ENCODE peak calls at places on chromosome 21, in four cellular contexts. Y is GF-D8, T is HTR-8/SVneo, B is ACHN. N is an unnamed sample.

GRCh38 chr21:21860888-21861287 is 862.7 kb downstream of the NCAM2 start:
- DNase-seq in T (peak), Y (no peak), B (peak), N (no peak)

GRCh38 chr21:46297311-46298082 is 11.4 kb downstream of the YBEY start:
- DNase-seq in B (no peak), Y (peak), T (no peak), N (no peak)

GRCh38 chr21:37383066-37383465 is 16.5 kb downstream of the DYRK1A start:
- DNase-seq in T (no peak), Y (no peak), B (no peak), N (no peak)

GRCh38 chr21:44549525-44550211 is 1.6 kb downstream of the KRTAP10-2 start:
- DNase-seq in B (no peak), T (no peak), Y (no peak), N (no peak)

GRCh38 chr21:42405064-42406059 is 1.7 kb downstream of the UBASH3A start:
- DNase-seq in Y (no peak), B (no peak), T (no peak), N (no peak)

GRCh38 chr21:28822882-28823335 is 169.8 kb downstream of the LTN1 start:
- DNase-seq in B (no peak), T (peak), Y (no peak), N (no peak)

GRCh38 chr21:25405991-25406390 is 201.3 kb downstream of the MRPL39 start:
- DNase-seq in B (no peak), Y (no peak), T (no peak), N (no peak)

GRCh38 chr21:45589686-45590245 is 47.5 kb upstream of the SLC19A1 start:
- DNase-seq in T (no peak), B (no peak), Y (no peak), N (no peak)

GRCh38 chr21:21165063-21165645 is 166.9 kb downstream of the NCAM2 start:
- DNase-seq in Y (no peak), B (no peak), T (no peak), N (no peak)

GRCh38 chr21:27365394-27365793 is 398.5 kb upstream of the ADAMTS5 start:
- DNase-seq in B (no peak), T (no peak), Y (no peak), N (no peak)

GRCh38 chr21:38567577-38568360 is 69.5 kb upstream of the ERG start:
- DNase-seq in Y (no peak), B (no peak), T (peak), N (no peak)

GRCh38 chr21:43861716-43862115 is 3.3 kb upstream of the AGPAT3 start:
- DNase-seq in B (no peak), Y (no peak), T (no peak), N (no peak)

GRCh38 chr21:33089439-33089838 is 19.5 kb downstream of the OLIG1 start:
- DNase-seq in B (no peak), Y (peak), T (no peak), N (no peak)

GRCh38 chr21:44018813-44019567 is 6.9 kb downstream of the TRAPPC10 start:
- DNase-seq in B (no peak), Y (peak), T (no peak), N (no peak)

GRCh38 chr21:25330266-25330665 is 277.0 kb downstream of the MRPL39 start:
- DNase-seq in T (no peak), Y (no peak), B (no peak), N (no peak)

GRCh38 chr21:14492890-14493289 is 53.2 kb downstream of the SAMSN1 start:
- DNase-seq in Y (no peak), T (no peak), B (no peak), N (no peak)

GRCh38 chr21:35172231-35172630 is 123.1 kb upstream of the RUNX1 start:
- DNase-seq in B (no peak), Y (no peak), T (no peak), N (no peak)

GRCh38 chr21:41947596-41948403 is 6.0 kb downstream of the C2CD2 start:
- DNase-seq in Y (no peak), B (no peak), T (no peak), N (no peak)

GRCh38 chr21:37866027-37866426 is 50.2 kb downstream of the KCNJ6 start:
- DNase-seq in B (no peak), Y (peak), T (no peak), N (no peak)

GRCh38 chr21:44000360-44000759 is 11.7 kb upstream of the TRAPPC10 start:
- DNase-seq in T (no peak), Y (no peak), B (no peak), N (no peak)

GRCh38 chr21:36854391-36854790 is 112.1 kb downstream of the HLCS start:
- DNase-seq in T (peak), Y (no peak), B (peak), N (no peak)

GRCh38 chr21:46150491-46151121 is 4.8 kb downstream of the FTCD start:
- DNase-seq in T (no peak), B (no peak), Y (no peak), N (no peak)

GRCh38 chr21:23887709-23888303 is 1719.5 kb downstream of the MRPL39 start:
- DNase-seq in Y (no peak), B (no peak), T (no peak), N (no peak)

GRCh38 chr21:44013380-44014088 is 1.4 kb downstream of the TRAPPC10 start:
- DNase-seq in B (peak), T (no peak), Y (peak), N (peak)

GRCh38 chr21:45302082-45303061 is 14.7 kb upstream of the POFUT2 start:
- DNase-seq in Y (peak), B (no peak), T (no peak), N (peak)

GRCh38 chr21:32516729-32517649 is 68.3 kb downstream of the TCP10L start:
- DNase-seq in T (peak), B (no peak), Y (no peak), N (no peak)

GRCh38 chr21:38956791-38957571 is 151.3 kb downstream of the ETS2 start:
- DNase-seq in Y (peak), B (no peak), T (no peak), N (no peak)

GRCh38 chr21:29155118-29155932 is 24.9 kb downstream of the MAP3K7CL start:
- DNase-seq in B (no peak), T (no peak), Y (no peak), N (no peak)

GRCh38 chr21:28336299-28336698 is 656.4 kb downstream of the LTN1 start:
- DNase-seq in T (peak), B (peak), Y (no peak), N (no peak)

N was measured in T-helper 22 cell.